ENCODE peak calls at places on chromosomes 1 and 21, in nine cellular contexts. One of them, this sample, is unnamed.

GRCh38 chr1:59146651-59147358 is 150.1 kb upstream of the FGGY start:
- DNase-seq in uterus: peak
- DNase-seq in psoas muscle: peak
- DNase-seq in body of pancreas: peak
- DNase-seq in fibroblast of mammary gland: peak
- DNase-seq in heart right ventricle: peak
- DNase-seq in mammary epithelial cell: peak
- DNase-seq in HFF-Myc: no peak
- DNase-seq in OCI-LY7: no peak
- DNase-seq in this sample: no peak

GRCh38 chr1:3550511-3551289 is 60.6 kb downstream of the MEGF6 start:
- DNase-seq in uterus: no peak
- DNase-seq in psoas muscle: no peak
- DNase-seq in body of pancreas: no peak
- DNase-seq in fibroblast of mammary gland: no peak
- DNase-seq in heart right ventricle: no peak
- DNase-seq in mammary epithelial cell: no peak
- DNase-seq in HFF-Myc: no peak
- DNase-seq in OCI-LY7: no peak
- DNase-seq in this sample: no peak

GRCh38 chr1:62870148-62870547 is 86.2 kb downstream of the ATG4C start:
- DNase-seq in uterus: no peak
- DNase-seq in psoas muscle: no peak
- DNase-seq in body of pancreas: no peak
- DNase-seq in fibroblast of mammary gland: peak
- DNase-seq in heart right ventricle: no peak
- DNase-seq in mammary epithelial cell: no peak
- DNase-seq in HFF-Myc: no peak
- DNase-seq in OCI-LY7: no peak
- DNase-seq in this sample: peak

GRCh38 chr1:247407180-247407616 is 8.8 kb upstream of the NLRP3 start:
- DNase-seq in uterus: no peak
- DNase-seq in psoas muscle: no peak
- DNase-seq in body of pancreas: no peak
- DNase-seq in fibroblast of mammary gland: no peak
- DNase-seq in heart right ventricle: peak
- DNase-seq in mammary epithelial cell: peak
- DNase-seq in HFF-Myc: no peak
- DNase-seq in OCI-LY7: no peak
- DNase-seq in this sample: no peak

GRCh38 chr1:167401260-167401873 is 117.0 kb downstream of the CD247 start:
- DNase-seq in uterus: no peak
- DNase-seq in psoas muscle: no peak
- DNase-seq in body of pancreas: peak
- DNase-seq in fibroblast of mammary gland: peak
- DNase-seq in heart right ventricle: no peak
- DNase-seq in mammary epithelial cell: peak
- DNase-seq in HFF-Myc: peak
- DNase-seq in OCI-LY7: peak
- DNase-seq in this sample: peak

GRCh38 chr1:156495401-156496140 is 5.0 kb downstream of the MEF2D start:
- DNase-seq in uterus: no peak
- DNase-seq in psoas muscle: peak
- DNase-seq in body of pancreas: no peak
- DNase-seq in fibroblast of mammary gland: peak
- DNase-seq in heart right ventricle: peak
- DNase-seq in mammary epithelial cell: no peak
- DNase-seq in HFF-Myc: no peak
- DNase-seq in OCI-LY7: peak
- DNase-seq in this sample: no peak

GRCh38 chr1:210358511-210359148 is 29.9 kb downstream of the HHAT start:
- DNase-seq in uterus: no peak
- DNase-seq in psoas muscle: no peak
- DNase-seq in body of pancreas: no peak
- DNase-seq in fibroblast of mammary gland: no peak
- DNase-seq in heart right ventricle: no peak
- DNase-seq in mammary epithelial cell: no peak
- DNase-seq in HFF-Myc: no peak
- DNase-seq in OCI-LY7: no peak
- DNase-seq in this sample: no peak

GRCh38 chr21:33441489-33442477 is 38.0 kb downstream of the TMEM50B start:
- DNase-seq in uterus: no peak
- DNase-seq in psoas muscle: peak
- DNase-seq in body of pancreas: no peak
- DNase-seq in fibroblast of mammary gland: peak
- DNase-seq in heart right ventricle: peak
- DNase-seq in mammary epithelial cell: peak
- DNase-seq in HFF-Myc: peak
- DNase-seq in OCI-LY7: peak
- DNase-seq in this sample: peak

GRCh38 chr1:23646571-23646970 is 45.0 kb upstream of the RPL11 start:
- DNase-seq in uterus: no peak
- DNase-seq in psoas muscle: no peak
- DNase-seq in body of pancreas: no peak
- DNase-seq in fibroblast of mammary gland: no peak
- DNase-seq in heart right ventricle: no peak
- DNase-seq in mammary epithelial cell: no peak
- DNase-seq in HFF-Myc: no peak
- DNase-seq in OCI-LY7: no peak
- DNase-seq in this sample: no peak

GRCh38 chr1:70764747-70765146 is 282.9 kb downstream of the PTGER3 start:
- DNase-seq in uterus: no peak
- DNase-seq in psoas muscle: no peak
- DNase-seq in body of pancreas: no peak
- DNase-seq in fibroblast of mammary gland: peak
- DNase-seq in heart right ventricle: no peak
- DNase-seq in mammary epithelial cell: no peak
- DNase-seq in HFF-Myc: no peak
- DNase-seq in OCI-LY7: no peak
- DNase-seq in this sample: no peak

GRCh38 chr1:179762241-179762640 is 19.1 kb downstream of the FAM163A start:
- DNase-seq in uterus: no peak
- DNase-seq in psoas muscle: no peak
- DNase-seq in body of pancreas: no peak
- DNase-seq in fibroblast of mammary gland: no peak
- DNase-seq in heart right ventricle: no peak
- DNase-seq in mammary epithelial cell: no peak
- DNase-seq in HFF-Myc: no peak
- DNase-seq in OCI-LY7: no peak
- DNase-seq in this sample: no peak

GRCh38 chr21:43267391-43268085 is 98.7 kb downstream of the CRYAA start:
- DNase-seq in uterus: no peak
- DNase-seq in psoas muscle: no peak
- DNase-seq in body of pancreas: no peak
- DNase-seq in fibroblast of mammary gland: no peak
- DNase-seq in heart right ventricle: no peak
- DNase-seq in mammary epithelial cell: no peak
- DNase-seq in HFF-Myc: no peak
- DNase-seq in OCI-LY7: no peak
- DNase-seq in this sample: no peak

GRCh38 chr1:227155688-227156087 is 162.6 kb downstream of the CDC42BPA start:
- DNase-seq in uterus: no peak
- DNase-seq in psoas muscle: no peak
- DNase-seq in body of pancreas: no peak
- DNase-seq in fibroblast of mammary gland: no peak
- DNase-seq in heart right ventricle: no peak
- DNase-seq in mammary epithelial cell: no peak
- DNase-seq in HFF-Myc: no peak
- DNase-seq in OCI-LY7: no peak
- DNase-seq in this sample: no peak

GRCh38 chr1:207306603-207307002 is 14.9 kb upstream of the CD55 start:
- DNase-seq in uterus: no peak
- DNase-seq in psoas muscle: no peak
- DNase-seq in body of pancreas: no peak
- DNase-seq in fibroblast of mammary gland: no peak
- DNase-seq in heart right ventricle: no peak
- DNase-seq in mammary epithelial cell: no peak
- DNase-seq in HFF-Myc: no peak
- DNase-seq in OCI-LY7: no peak
- DNase-seq in this sample: no peak

GRCh38 chr1:23727362-23727811 is 15.9 kb upstream of the ELOA start:
- DNase-seq in uterus: peak
- DNase-seq in psoas muscle: peak
- DNase-seq in body of pancreas: peak
- DNase-seq in fibroblast of mammary gland: peak
- DNase-seq in heart right ventricle: peak
- DNase-seq in mammary epithelial cell: no peak
- DNase-seq in HFF-Myc: no peak
- DNase-seq in OCI-LY7: peak
- DNase-seq in this sample: peak

GRCh38 chr1:180151508-180151907 is 3.2 kb upstream of the QSOX1 start:
- DNase-seq in uterus: no peak
- DNase-seq in psoas muscle: no peak
- DNase-seq in body of pancreas: no peak
- DNase-seq in fibroblast of mammary gland: peak
- DNase-seq in heart right ventricle: no peak
- DNase-seq in mammary epithelial cell: peak
- DNase-seq in HFF-Myc: peak
- DNase-seq in OCI-LY7: no peak
- DNase-seq in this sample: peak

GRCh38 chr1:1927751-1928150 is 8.7 kb upstream of the TMEM52 start:
- DNase-seq in uterus: no peak
- DNase-seq in psoas muscle: no peak
- DNase-seq in body of pancreas: peak
- DNase-seq in fibroblast of mammary gland: no peak
- DNase-seq in heart right ventricle: no peak
- DNase-seq in mammary epithelial cell: no peak
- DNase-seq in HFF-Myc: no peak
- DNase-seq in OCI-LY7: no peak
- DNase-seq in this sample: no peak

GRCh38 chr1:150692720-150693119 is 4.2 kb downstream of the GOLPH3L start:
- DNase-seq in uterus: no peak
- DNase-seq in psoas muscle: no peak
- DNase-seq in body of pancreas: no peak
- DNase-seq in fibroblast of mammary gland: no peak
- DNase-seq in heart right ventricle: no peak
- DNase-seq in mammary epithelial cell: peak
- DNase-seq in HFF-Myc: no peak
- DNase-seq in OCI-LY7: no peak
- DNase-seq in this sample: no peak

GRCh38 chr1:150696995-150697927 is at the start of gene GOLPH3L:
- DNase-seq in uterus: peak
- DNase-seq in psoas muscle: peak
- DNase-seq in body of pancreas: peak
- DNase-seq in fibroblast of mammary gland: peak
- DNase-seq in heart right ventricle: peak
- DNase-seq in mammary epithelial cell: peak
- DNase-seq in HFF-Myc: peak
- DNase-seq in OCI-LY7: peak
- DNase-seq in this sample: peak

GRCh38 chr1:150695561-150695960 is 1.4 kb downstream of the GOLPH3L start:
- DNase-seq in uterus: no peak
- DNase-seq in psoas muscle: no peak
- DNase-seq in body of pancreas: no peak
- DNase-seq in fibroblast of mammary gland: peak
- DNase-seq in heart right ventricle: no peak
- DNase-seq in mammary epithelial cell: peak
- DNase-seq in HFF-Myc: no peak
- DNase-seq in OCI-LY7: no peak
- DNase-seq in this sample: peak

GRCh38 chr1:150696590-150696989 is 364 bp downstream of the GOLPH3L start:
- DNase-seq in uterus: no peak
- DNase-seq in psoas muscle: no peak
- DNase-seq in body of pancreas: no peak
- DNase-seq in fibroblast of mammary gland: no peak
- DNase-seq in heart right ventricle: no peak
- DNase-seq in mammary epithelial cell: no peak
- DNase-seq in HFF-Myc: no peak
- DNase-seq in OCI-LY7: no peak
- DNase-seq in this sample: no peak

DNA sequence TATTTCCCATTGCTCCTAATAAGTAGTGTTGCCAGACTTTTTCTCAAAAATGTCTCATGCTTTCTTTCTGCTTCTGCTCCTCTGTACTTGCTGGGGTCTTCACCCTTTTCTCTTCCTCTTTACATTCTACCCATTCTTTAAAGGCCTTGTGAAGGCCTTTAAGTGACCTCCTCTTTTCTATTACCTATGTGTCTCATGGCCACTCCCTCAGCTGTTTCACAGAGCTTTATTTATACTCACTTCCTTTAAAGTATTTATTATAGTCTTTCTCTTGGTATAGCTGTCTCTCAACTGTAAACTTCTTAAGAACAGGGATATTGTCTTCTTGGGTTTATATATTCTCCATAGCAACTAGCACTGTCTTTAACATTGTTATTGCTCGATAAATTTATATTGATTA is 803 bp downstream of the GOLPH3L start:
- DNase-seq in uterus: no peak
- DNase-seq in psoas muscle: no peak
- DNase-seq in body of pancreas: no peak
- DNase-seq in fibroblast of mammary gland: no peak
- DNase-seq in heart right ventricle: no peak
- DNase-seq in mammary epithelial cell: peak
- DNase-seq in HFF-Myc: no peak
- DNase-seq in OCI-LY7: peak
- DNase-seq in this sample: no peak
- H3K4me3 ChIP-seq in uterus: peak
- H3K4me3 ChIP-seq in psoas muscle: peak
- H3K4me3 ChIP-seq in body of pancreas: peak
- H3K4me3 ChIP-seq in fibroblast of mammary gland: peak
- H3K4me3 ChIP-seq in heart right ventricle: peak
- H3K4me3 ChIP-seq in mammary epithelial cell: peak
- H3K4me3 ChIP-seq in HFF-Myc: peak
- H3K4me3 ChIP-seq in OCI-LY7: peak
- H3K4me3 ChIP-seq in this sample: peak

GRCh38 chr1:162627662-162628296 is 4.5 kb upstream of the DDR2 start:
- DNase-seq in uterus: no peak
- DNase-seq in psoas muscle: no peak
- DNase-seq in body of pancreas: no peak
- DNase-seq in fibroblast of mammary gland: peak
- DNase-seq in heart right ventricle: no peak
- DNase-seq in mammary epithelial cell: no peak
- DNase-seq in HFF-Myc: no peak
- DNase-seq in OCI-LY7: peak
- DNase-seq in this sample: peak
- TF ChIP-seq CTCF in uterus: no peak
- TF ChIP-seq CTCF in psoas muscle: peak
- TF ChIP-seq CTCF in body of pancreas: peak
- TF ChIP-seq CTCF in fibroblast of mammary gland: peak
- TF ChIP-seq CTCF in heart right ventricle: no peak
- TF ChIP-seq CTCF in mammary epithelial cell: peak
- TF ChIP-seq CTCF in HFF-Myc: peak
- TF ChIP-seq CTCF in OCI-LY7: peak
- TF ChIP-seq CTCF in this sample: peak

DNA sequence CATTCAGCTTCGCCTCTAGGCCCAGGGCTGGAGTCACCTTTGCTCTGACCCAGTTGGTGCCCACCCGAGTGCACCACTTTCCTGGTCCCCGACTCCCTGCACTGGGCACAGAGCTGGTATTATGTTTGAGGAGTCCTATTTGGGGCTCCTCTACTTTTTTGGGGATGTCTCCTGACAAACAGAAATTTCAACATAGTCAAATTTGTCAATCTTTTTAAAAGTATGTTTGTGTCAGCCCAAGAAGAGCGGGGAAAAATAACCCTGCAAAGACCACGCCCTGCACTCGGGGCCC is 11.6 kb downstream of the FAM229A start:
- DNase-seq in uterus: no peak
- DNase-seq in psoas muscle: no peak
- DNase-seq in body of pancreas: no peak
- DNase-seq in fibroblast of mammary gland: no peak
- DNase-seq in heart right ventricle: no peak
- DNase-seq in mammary epithelial cell: no peak
- DNase-seq in HFF-Myc: no peak
- DNase-seq in OCI-LY7: no peak
- DNase-seq in this sample: no peak
- H3K4me3 ChIP-seq in uterus: peak
- H3K4me3 ChIP-seq in psoas muscle: peak
- H3K4me3 ChIP-seq in body of pancreas: no peak
- H3K4me3 ChIP-seq in fibroblast of mammary gland: no peak
- H3K4me3 ChIP-seq in heart right ventricle: peak
- H3K4me3 ChIP-seq in mammary epithelial cell: peak
- H3K4me3 ChIP-seq in HFF-Myc: no peak
- H3K4me3 ChIP-seq in OCI-LY7: peak
- H3K4me3 ChIP-seq in this sample: no peak

GRCh38 chr1:234835239-234835638 is 225.3 kb upstream of the IRF2BP2 start:
- DNase-seq in uterus: no peak
- DNase-seq in psoas muscle: no peak
- DNase-seq in body of pancreas: no peak
- DNase-seq in fibroblast of mammary gland: no peak
- DNase-seq in heart right ventricle: no peak
- DNase-seq in mammary epithelial cell: no peak
- DNase-seq in HFF-Myc: no peak
- DNase-seq in OCI-LY7: no peak
- DNase-seq in this sample: no peak
- TF ChIP-seq CTCF in uterus: no peak
- TF ChIP-seq CTCF in psoas muscle: no peak
- TF ChIP-seq CTCF in body of pancreas: no peak
- TF ChIP-seq CTCF in fibroblast of mammary gland: no peak
- TF ChIP-seq CTCF in heart right ventricle: no peak
- TF ChIP-seq CTCF in mammary epithelial cell: no peak
- TF ChIP-seq CTCF in HFF-Myc: no peak
- TF ChIP-seq CTCF in OCI-LY7: no peak
- TF ChIP-seq CTCF in this sample: no peak